ENCODE peak calls at places on chromosomes 5 and 9, in ten cellular contexts. Q, P, A, F, W, G, E, D, L and I are unnamed samples.

GRCh38 chr9:126504977-126505455 is 108.7 kb upstream of the LMX1B start:
- DNase-seq in A (no peak), Q (no peak), F (no peak), D (no peak), P (no peak), W (no peak), E (no peak), L (no peak), G (no peak), I (no peak)

GRCh38 chr5:123819818-123820217 is 307.8 kb downstream of the CSNK1G3 start:
- DNase-seq in A (peak; percentile 21), F (peak; percentile 92), D (no peak), G (peak; percentile 89), W (no peak), E (no peak), P (no peak), Q (no peak), L (peak; percentile 35), I (no peak)

GRCh38 chr5:81950996-81951395 is 20.8 kb upstream of the ATG10 start:
- DNase-seq in G (no peak), A (no peak), F (no peak), Q (no peak), D (no peak), W (no peak), E (no peak), L (peak; percentile 61), P (no peak), I (no peak)

GRCh38 chr9:123394291-123395235 is 38.6 kb downstream of the CRB2 start:
- DNase-seq in P (no peak), D (no peak), L (no peak), W (no peak), A (no peak), F (no peak), E (no peak), G (no peak), Q (no peak), I (no peak)

GRCh38 chr5:34587355-34588241 is 68.5 kb upstream of the RAI14 start:
- DNase-seq in W (no peak), L (peak; percentile 51), D (no peak), G (no peak), Q (no peak), F (peak; percentile 74), A (peak; percentile 33), P (no peak), E (no peak), I (peak; percentile 68)

GRCh38 chr5:96752341-96753016 is 55.3 kb downstream of the ERAP1 start:
- DNase-seq in D (peak; percentile 62), E (peak; percentile 65), G (peak; percentile 64), W (peak; percentile 56), P (peak; percentile 75), Q (peak; percentile 38), L (peak; percentile 81), F (peak; percentile 55), A (peak; percentile 29), I (peak; percentile 67)

GRCh38 chr5:159765760-159766517 is 150.3 kb upstream of the ADRA1B start:
- DNase-seq in P (no peak), E (no peak), W (no peak), Q (no peak), L (no peak), A (no peak), F (peak; percentile 23), G (no peak), D (no peak), I (no peak)

GRCh38 chr5:96198673-96199072 is 234.4 kb downstream of the PCSK1 start:
- DNase-seq in A (no peak), Q (no peak), E (no peak), P (no peak), L (peak; percentile 61), F (no peak), W (no peak), D (no peak), G (no peak), I (no peak)

GRCh38 chr9:99071313-99072039 is 33.4 kb upstream of the TGFBR1 start:
- DNase-seq in L (no peak), E (no peak), A (no peak), F (no peak), W (no peak), G (no peak), D (peak; percentile 29), P (no peak), Q (no peak), I (peak; percentile 35)